ENCODE peak calls at places on chromosomes 13 and 19, in ten cellular contexts. U, N, H, J, W, Q, I, M, G and K are unnamed samples.

GRCh38 chr19:38684862-38685665 is 37.6 kb downstream of the ACTN4 start:
- DNase-seq in Q (no peak), U (no peak), J (no peak), I (no peak), G (no peak), H (no peak), M (no peak), N (no peak), W (no peak), K (no peak)

GRCh38 chr19:31905980-31906948 is 439.1 kb upstream of the ZNF507 start:
- DNase-seq in H (no peak), W (no peak), J (no peak), G (peak), U (no peak), Q (peak), N (no peak), M (no peak), I (peak), K (no peak)

GRCh38 chr13:34411881-34412280 is 530.2 kb upstream of the NBEA start:
- DNase-seq in U (no peak), G (no peak), I (no peak), J (no peak), Q (no peak), N (no peak), W (no peak), M (no peak), H (peak), K (no peak)

GRCh38 chr13:43003010-43003409 is 11.0 kb upstream of the EPSTI1 start:
- DNase-seq in J (no peak), M (no peak), H (no peak), G (peak), N (no peak), W (no peak), U (no peak), Q (no peak), I (no peak), K (no peak)

GRCh38 chr19:7962644-7963268 is 19.3 kb upstream of the TIMM44 start:
- DNase-seq in U (no peak), W (no peak), N (no peak), M (no peak), I (no peak), G (no peak), Q (no peak), H (no peak), J (no peak), K (no peak)

GRCh38 chr19:4624733-4625362 is 14.5 kb upstream of the TNFAIP8L1 start:
- DNase-seq in H (no peak), U (peak), Q (no peak), N (no peak), G (no peak), W (no peak), J (no peak), M (peak), I (no peak), K (peak)

GRCh38 chr13:44818428-44818827 is 170.8 kb downstream of the NUFIP1 start:
- DNase-seq in Q (peak), N (no peak), H (peak), W (no peak), U (no peak), I (no peak), M (no peak), G (peak), J (no peak), K (peak)

GRCh38 chr13:109479991-109480696 is 306.2 kb downstream of the IRS2 start:
- DNase-seq in Q (peak), G (peak), W (no peak), H (peak), M (no peak), U (peak), J (no peak), I (no peak), N (no peak), K (no peak)

GRCh38 chr19:51469629-51470028 is 8.7 kb upstream of the CEACAM18 start:
- DNase-seq in J (no peak), W (no peak), H (no peak), Q (no peak), M (no peak), I (no peak), G (no peak), N (no peak), U (no peak), K (no peak)

GRCh38 chr13:69553976-69554375 is 553.6 kb upstream of the ATXN8OS start:
- DNase-seq in M (no peak), W (no peak), I (no peak), H (no peak), Q (no peak), G (no peak), J (no peak), N (no peak), U (no peak), K (no peak)

GRCh38 chr13:41456768-41457588 is at the start of gene RGCC:
- DNase-seq in H (peak), J (peak), Q (peak), N (peak), M (no peak), U (peak), I (peak), G (peak), W (peak), K (no peak)